ENCODE peak calls at places on chromosomes 3 and 15, in six cellular contexts. One of them, this sample, is unnamed.

GRCh38 chr3:118909751-118910150 is 124.9 kb downstream of the IGSF11 start:
- DNase-seq in esophagus squamous epithelium: no peak
- DNase-seq in CD8-positive, alpha-beta T cell: no peak
- DNase-seq in gastrocnemius medialis: no peak
- DNase-seq in neural progenitor cell: no peak
- DNase-seq in tibial artery: no peak
- DNase-seq in this sample: no peak

GRCh38 chr3:149832086-149832485 is 19.1 kb downstream of the RNF13 start:
- DNase-seq in esophagus squamous epithelium: no peak
- DNase-seq in tibial artery: no peak
- DNase-seq in gastrocnemius medialis: no peak
- DNase-seq in CD8-positive, alpha-beta T cell: no peak
- DNase-seq in neural progenitor cell: no peak
- DNase-seq in this sample: no peak

GRCh38 chr3:112585782-112586181 is 23.9 kb downstream of the SLC35A5 start:
- DNase-seq in esophagus squamous epithelium: no peak
- DNase-seq in tibial artery: no peak
- DNase-seq in gastrocnemius medialis: no peak
- DNase-seq in CD8-positive, alpha-beta T cell: no peak
- DNase-seq in neural progenitor cell: no peak
- DNase-seq in this sample: no peak

GRCh38 chr15:39360417-39360816 is 220.5 kb upstream of the THBS1 start:
- DNase-seq in CD8-positive, alpha-beta T cell: no peak
- DNase-seq in gastrocnemius medialis: no peak
- DNase-seq in esophagus squamous epithelium: no peak
- DNase-seq in tibial artery: no peak
- DNase-seq in neural progenitor cell: no peak
- DNase-seq in this sample: no peak

GRCh38 chr3:95731753-95732152 is 1082.6 kb upstream of the EPHA6 start:
- DNase-seq in tibial artery: no peak
- DNase-seq in esophagus squamous epithelium: no peak
- DNase-seq in gastrocnemius medialis: no peak
- DNase-seq in neural progenitor cell: no peak
- DNase-seq in CD8-positive, alpha-beta T cell: no peak
- DNase-seq in this sample: no peak

GRCh38 chr3:189787622-189788021 is 156.4 kb downstream of the TP63 start:
- DNase-seq in gastrocnemius medialis: no peak
- DNase-seq in neural progenitor cell: no peak
- DNase-seq in tibial artery: no peak
- DNase-seq in esophagus squamous epithelium: no peak
- DNase-seq in CD8-positive, alpha-beta T cell: no peak
- DNase-seq in this sample: no peak

GRCh38 chr3:179732661-179733348 is 80.0 kb downstream of the USP13 start:
- DNase-seq in neural progenitor cell: no peak
- DNase-seq in gastrocnemius medialis: peak; percentile 84
- DNase-seq in esophagus squamous epithelium: no peak
- DNase-seq in tibial artery: no peak
- DNase-seq in CD8-positive, alpha-beta T cell: no peak
- DNase-seq in this sample: no peak

GRCh38 chr15:60989696-60990095 is 239.4 kb downstream of the RORA start:
- DNase-seq in esophagus squamous epithelium: no peak
- DNase-seq in gastrocnemius medialis: no peak
- DNase-seq in CD8-positive, alpha-beta T cell: no peak
- DNase-seq in tibial artery: no peak
- DNase-seq in neural progenitor cell: no peak
- DNase-seq in this sample: no peak

GRCh38 chr15:97168704-97169475 is 791.6 kb upstream of the ARRDC4 start:
- DNase-seq in tibial artery: no peak
- DNase-seq in gastrocnemius medialis: no peak
- DNase-seq in esophagus squamous epithelium: no peak
- DNase-seq in neural progenitor cell: peak; percentile 48
- DNase-seq in CD8-positive, alpha-beta T cell: no peak
- DNase-seq in this sample: no peak

GRCh38 chr15:98888839-98889479 is 118.6 kb downstream of the PGPEP1L start:
- DNase-seq in esophagus squamous epithelium: no peak
- DNase-seq in CD8-positive, alpha-beta T cell: no peak
- DNase-seq in neural progenitor cell: no peak
- DNase-seq in gastrocnemius medialis: no peak
- DNase-seq in tibial artery: no peak
- DNase-seq in this sample: no peak

GRCh38 chr3:148957586-148957985 is 33.8 kb upstream of the GYG1 start:
- DNase-seq in neural progenitor cell: peak; percentile 42
- DNase-seq in CD8-positive, alpha-beta T cell: no peak
- DNase-seq in esophagus squamous epithelium: no peak
- DNase-seq in tibial artery: no peak
- DNase-seq in gastrocnemius medialis: no peak
- DNase-seq in this sample: no peak

GRCh38 chr3:73029321-73029796 is 32.1 kb upstream of the EBLN2 start:
- DNase-seq in tibial artery: no peak
- DNase-seq in gastrocnemius medialis: no peak
- DNase-seq in neural progenitor cell: no peak
- DNase-seq in esophagus squamous epithelium: no peak
- DNase-seq in CD8-positive, alpha-beta T cell: no peak
- DNase-seq in this sample: no peak

GRCh38 chr15:91099616-91100560 is at the start of gene SV2B:
- DNase-seq in esophagus squamous epithelium: no peak
- DNase-seq in tibial artery: peak; percentile 29
- DNase-seq in CD8-positive, alpha-beta T cell: peak; percentile 30
- DNase-seq in gastrocnemius medialis: no peak
- DNase-seq in neural progenitor cell: peak; percentile 83
- DNase-seq in this sample: no peak

GRCh38 chr3:78668302-78668701 is 1099.5 kb downstream of the ROBO1 start:
- DNase-seq in neural progenitor cell: no peak
- DNase-seq in tibial artery: no peak
- DNase-seq in gastrocnemius medialis: no peak
- DNase-seq in esophagus squamous epithelium: no peak
- DNase-seq in CD8-positive, alpha-beta T cell: no peak
- DNase-seq in this sample: no peak

GRCh38 chr3:52063026-52063723 is 6.8 kb upstream of the DUSP7 start:
- DNase-seq in gastrocnemius medialis: no peak
- DNase-seq in esophagus squamous epithelium: no peak
- DNase-seq in CD8-positive, alpha-beta T cell: no peak
- DNase-seq in neural progenitor cell: no peak
- DNase-seq in tibial artery: no peak
- DNase-seq in this sample: no peak

GRCh38 chr3:179682681-179683080 is 29.8 kb downstream of the USP13 start:
- DNase-seq in gastrocnemius medialis: no peak
- DNase-seq in esophagus squamous epithelium: no peak
- DNase-seq in tibial artery: no peak
- DNase-seq in CD8-positive, alpha-beta T cell: no peak
- DNase-seq in neural progenitor cell: no peak
- DNase-seq in this sample: no peak

GRCh38 chr15:63037996-63038720 is 4.4 kb upstream of the TPM1 start:
- DNase-seq in esophagus squamous epithelium: no peak
- DNase-seq in neural progenitor cell: no peak
- DNase-seq in gastrocnemius medialis: no peak
- DNase-seq in tibial artery: no peak
- DNase-seq in CD8-positive, alpha-beta T cell: no peak
- DNase-seq in this sample: no peak

GRCh38 chr15:29770796-29771195 is 51.5 kb downstream of the TJP1 start:
- DNase-seq in CD8-positive, alpha-beta T cell: no peak
- DNase-seq in gastrocnemius medialis: no peak
- DNase-seq in esophagus squamous epithelium: no peak
- DNase-seq in neural progenitor cell: no peak
- DNase-seq in tibial artery: no peak
- DNase-seq in this sample: no peak

GRCh38 chr3:90241481-90241880 is 1134.1 kb downstream of the EPHA3 start:
- DNase-seq in neural progenitor cell: no peak
- DNase-seq in CD8-positive, alpha-beta T cell: no peak
- DNase-seq in tibial artery: no peak
- DNase-seq in esophagus squamous epithelium: no peak
- DNase-seq in gastrocnemius medialis: no peak
- DNase-seq in this sample: no peak

GRCh38 chr15:52295421-52295991 is at the start of gene MYO5C:
- DNase-seq in esophagus squamous epithelium: no peak
- DNase-seq in neural progenitor cell: peak; percentile 87
- DNase-seq in CD8-positive, alpha-beta T cell: no peak
- DNase-seq in tibial artery: peak; percentile 48
- DNase-seq in gastrocnemius medialis: peak; percentile 53
- DNase-seq in this sample: no peak

GRCh38 chr3:49523756-49524747 is 30.2 kb upstream of the BSN start:
- DNase-seq in CD8-positive, alpha-beta T cell: no peak
- DNase-seq in neural progenitor cell: no peak
- DNase-seq in esophagus squamous epithelium: no peak
- DNase-seq in tibial artery: no peak
- DNase-seq in gastrocnemius medialis: no peak
- DNase-seq in this sample: no peak

GRCh38 chr3:25429441-25429907 is 1.4 kb downstream of the RARB start:
- DNase-seq in neural progenitor cell: no peak
- DNase-seq in esophagus squamous epithelium: no peak
- DNase-seq in tibial artery: no peak
- DNase-seq in gastrocnemius medialis: no peak
- DNase-seq in CD8-positive, alpha-beta T cell: no peak
- DNase-seq in this sample: no peak

GRCh38 chr3:70771426-70772147 is 459.1 kb upstream of the MDFIC2 start:
- DNase-seq in gastrocnemius medialis: no peak
- DNase-seq in neural progenitor cell: no peak
- DNase-seq in esophagus squamous epithelium: no peak
- DNase-seq in CD8-positive, alpha-beta T cell: no peak
- DNase-seq in tibial artery: no peak
- DNase-seq in this sample: no peak

GRCh38 chr3:45105855-45106655 is 40.1 kb downstream of the CDCP1 start:
- DNase-seq in tibial artery: no peak
- DNase-seq in esophagus squamous epithelium: no peak
- DNase-seq in CD8-positive, alpha-beta T cell: peak; percentile 68
- DNase-seq in neural progenitor cell: no peak
- DNase-seq in gastrocnemius medialis: no peak
- DNase-seq in this sample: no peak

GRCh38 chr3:88005066-88005465 is 53.7 kb downstream of the CGGBP1 start:
- DNase-seq in CD8-positive, alpha-beta T cell: no peak
- DNase-seq in neural progenitor cell: peak; percentile 28
- DNase-seq in tibial artery: no peak
- DNase-seq in esophagus squamous epithelium: no peak
- DNase-seq in gastrocnemius medialis: no peak
- DNase-seq in this sample: no peak

GRCh38 chr3:189324538-189325138 is 152.9 kb downstream of the TPRG1 start:
- DNase-seq in neural progenitor cell: no peak
- DNase-seq in esophagus squamous epithelium: peak; percentile 13
- DNase-seq in gastrocnemius medialis: no peak
- DNase-seq in tibial artery: peak; percentile 19
- DNase-seq in CD8-positive, alpha-beta T cell: peak; percentile 82
- DNase-seq in this sample: no peak

GRCh38 chr3:7568526-7569184 is 707.7 kb downstream of the GRM7 start:
- DNase-seq in tibial artery: no peak
- DNase-seq in gastrocnemius medialis: no peak
- DNase-seq in esophagus squamous epithelium: no peak
- DNase-seq in neural progenitor cell: no peak
- DNase-seq in CD8-positive, alpha-beta T cell: no peak
- DNase-seq in this sample: no peak

GRCh38 chr3:58009749-58010535 is 1.7 kb downstream of the FLNB start:
- DNase-seq in esophagus squamous epithelium: no peak
- DNase-seq in tibial artery: no peak
- DNase-seq in neural progenitor cell: no peak
- DNase-seq in CD8-positive, alpha-beta T cell: no peak
- DNase-seq in gastrocnemius medialis: no peak
- DNase-seq in this sample: no peak

GRCh38 chr15:77589839-77590238 is 42.9 kb downstream of the LINGO1 start:
- DNase-seq in tibial artery: no peak
- DNase-seq in gastrocnemius medialis: no peak
- DNase-seq in CD8-positive, alpha-beta T cell: no peak
- DNase-seq in neural progenitor cell: no peak
- DNase-seq in esophagus squamous epithelium: no peak
- DNase-seq in this sample: no peak

DNA sequence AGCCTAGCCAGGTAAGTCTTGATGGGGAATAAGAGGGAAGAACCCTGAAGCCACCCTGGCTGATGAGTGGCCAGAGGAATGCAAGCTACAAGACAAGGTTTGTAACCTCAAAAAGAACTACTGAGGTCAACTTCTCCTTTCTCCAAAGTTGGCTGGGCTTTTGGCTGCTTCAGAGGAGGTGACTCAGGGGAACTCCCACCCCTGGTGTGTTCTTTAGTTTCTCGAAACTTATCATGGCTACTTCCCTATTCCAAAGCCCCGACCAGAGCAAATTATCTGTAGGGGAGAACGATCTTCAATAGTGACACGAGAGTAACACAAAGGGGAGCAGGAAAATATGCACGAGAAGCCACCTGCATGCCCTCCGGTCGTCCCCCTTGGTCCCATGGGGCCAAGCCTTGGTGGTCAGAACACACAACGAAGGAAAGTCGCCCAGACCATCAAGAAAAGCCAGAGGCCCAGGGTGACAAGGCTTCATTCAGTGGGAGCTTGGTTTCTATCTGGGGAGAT is 6.5 kb upstream of the BCL2A1 start:
- DNase-seq in tibial artery: no peak
- DNase-seq in esophagus squamous epithelium: no peak
- DNase-seq in CD8-positive, alpha-beta T cell: no peak
- DNase-seq in neural progenitor cell: no peak
- DNase-seq in gastrocnemius medialis: no peak
- DNase-seq in this sample: no peak
- H3K4me1 ChIP-seq in tibial artery: no peaks in the 10 kb centered on the region
- H3K4me1 ChIP-seq in esophagus squamous epithelium: no peaks in the 10 kb centered on the region
- H3K4me1 ChIP-seq in CD8-positive, alpha-beta T cell: no peaks in the 10 kb centered on the region
- H3K4me1 ChIP-seq in neural progenitor cell: no peaks in the 10 kb centered on the region
- H3K4me1 ChIP-seq in gastrocnemius medialis: no peaks in the 10 kb centered on the region
- H3K4me1 ChIP-seq in this sample: no peaks in the 10 kb centered on the region

GRCh38 chr15:74826911-74827310 is 484 bp downstream of the CPLX3 start:
- DNase-seq in neural progenitor cell: peak; percentile 65
- DNase-seq in CD8-positive, alpha-beta T cell: no peak
- DNase-seq in tibial artery: no peak
- DNase-seq in gastrocnemius medialis: no peak
- DNase-seq in esophagus squamous epithelium: no peak
- DNase-seq in this sample: no peak
- H3K27me3 ChIP-seq in neural progenitor cell: peaks cover 58% of the 10 kb centered on the region
- H3K27me3 ChIP-seq in CD8-positive, alpha-beta T cell: peaks cover 19% of the 10 kb centered on the region
- H3K27me3 ChIP-seq in tibial artery: peaks cover 64% of the 10 kb centered on the region
- H3K27me3 ChIP-seq in gastrocnemius medialis: peaks cover 13% of the 10 kb centered on the region
- H3K27me3 ChIP-seq in esophagus squamous epithelium: peaks cover 4% of the 10 kb centered on the region
- H3K27me3 ChIP-seq in this sample: peaks cover 6% of the 10 kb centered on the region

GRCh38 chr15:64861960-64862359 is 20.2 kb downstream of the PLEKHO2 start:
- DNase-seq in esophagus squamous epithelium: no peak
- DNase-seq in tibial artery: no peak
- DNase-seq in gastrocnemius medialis: no peak
- DNase-seq in neural progenitor cell: no peak
- DNase-seq in CD8-positive, alpha-beta T cell: no peak
- DNase-seq in this sample: no peak

GRCh38 chr15:64865998-64866520 is 24.3 kb downstream of the PLEKHO2 start:
- DNase-seq in neural progenitor cell: peak; percentile 46
- DNase-seq in CD8-positive, alpha-beta T cell: no peak
- DNase-seq in gastrocnemius medialis: no peak
- DNase-seq in esophagus squamous epithelium: no peak
- DNase-seq in tibial artery: no peak
- DNase-seq in this sample: no peak

GRCh38 chr15:64861331-64861730 is 19.6 kb downstream of the PLEKHO2 start:
- DNase-seq in CD8-positive, alpha-beta T cell: no peak
- DNase-seq in esophagus squamous epithelium: no peak
- DNase-seq in neural progenitor cell: no peak
- DNase-seq in tibial artery: no peak
- DNase-seq in gastrocnemius medialis: no peak
- DNase-seq in this sample: no peak

GRCh38 chr15:64865126-64865997 is 23.6 kb downstream of the PLEKHO2 start:
- DNase-seq in gastrocnemius medialis: no peak
- DNase-seq in esophagus squamous epithelium: no peak
- DNase-seq in neural progenitor cell: no peak
- DNase-seq in CD8-positive, alpha-beta T cell: no peak
- DNase-seq in tibial artery: no peak
- DNase-seq in this sample: no peak

GRCh38 chr15:64864080-64864479 is 22.4 kb downstream of the PLEKHO2 start:
- DNase-seq in neural progenitor cell: no peak
- DNase-seq in gastrocnemius medialis: no peak
- DNase-seq in tibial artery: no peak
- DNase-seq in CD8-positive, alpha-beta T cell: no peak
- DNase-seq in esophagus squamous epithelium: no peak
- DNase-seq in this sample: no peak
- H3K36me3 ChIP-seq in neural progenitor cell: no peaks in the 10 kb centered on the region
- H3K36me3 ChIP-seq in gastrocnemius medialis: peaks cover 9% of the 10 kb centered on the region
- H3K36me3 ChIP-seq in tibial artery: peaks cover 74% of the 10 kb centered on the region
- H3K36me3 ChIP-seq in CD8-positive, alpha-beta T cell: peaks cover 25% of the 10 kb centered on the region
- H3K36me3 ChIP-seq in esophagus squamous epithelium: peaks cover 12% of the 10 kb centered on the region
- H3K36me3 ChIP-seq in this sample: peaks cover 43% of the 10 kb centered on the region

GRCh38 chr3:125150525-125151436 is 61.8 kb downstream of the SLC12A8 start:
- DNase-seq in esophagus squamous epithelium: no peak
- DNase-seq in tibial artery: no peak
- DNase-seq in gastrocnemius medialis: no peak
- DNase-seq in CD8-positive, alpha-beta T cell: peak; percentile 49
- DNase-seq in neural progenitor cell: peak; percentile 38
- DNase-seq in this sample: no peak
- H3K4me1 ChIP-seq in esophagus squamous epithelium: peaks cover 51% of the 10 kb centered on the region
- H3K4me1 ChIP-seq in tibial artery: no peaks in the 10 kb centered on the region
- H3K4me1 ChIP-seq in gastrocnemius medialis: peaks cover 5% of the 10 kb centered on the region
- H3K4me1 ChIP-seq in CD8-positive, alpha-beta T cell: peaks cover 11% of the 10 kb centered on the region
- H3K4me1 ChIP-seq in neural progenitor cell: peaks cover 11% of the 10 kb centered on the region
- H3K4me1 ChIP-seq in this sample: peaks cover 16% of the 10 kb centered on the region

This sample was measured in thoracic aorta.